ENCODE peak calls at places on chromosome 12, in six cellular contexts. L is upper lobe of right lung, R is WERI-Rb-1, W is GM06990, B is endothelial cell of umbilical vein, P is stomach. I is an unnamed sample.

GRCh38 chr12:24707379-24707778 is 241.5 kb downstream of the BCAT1 start:
- DNase-seq in L (no peak), R (no peak), W (no peak), B (no peak), P (no peak), I (no peak)

GRCh38 chr12:41967668-41968649 is 176.7 kb downstream of the GXYLT1 start:
- DNase-seq in L (no peak), R (peak; percentile 88), W (no peak), B (peak; percentile 17), P (no peak), I (no peak)

GRCh38 chr12:49867580-49868341 is 24.9 kb upstream of the BCDIN3D start:
- DNase-seq in L (peak; percentile 59), R (peak; percentile 29), W (no peak), B (no peak), P (no peak), I (no peak)

GRCh38 chr12:19382563-19382962 is 56.7 kb upstream of the AEBP2 start:
- DNase-seq in L (peak; percentile 34), R (no peak), W (no peak), B (no peak), P (peak; percentile 7), I (no peak)

GRCh38 chr12:52125499-52125900 is 46.0 kb downstream of the SMIM41 start:
- DNase-seq in L (peak; percentile 31), R (no peak), W (no peak), B (no peak), P (no peak), I (no peak)

GRCh38 chr12:71092290-71092689 is 65.5 kb downstream of the TSPAN8 start:
- DNase-seq in L (no peak), R (no peak), W (no peak), B (no peak), P (no peak), I (no peak)

GRCh38 chr12:89368386-89368785 is 16.1 kb upstream of the DUSP6 start:
- DNase-seq in L (no peak), R (no peak), W (no peak), B (no peak), P (no peak), I (no peak)

GRCh38 chr12:49808686-49809368 is 19.4 kb downstream of the NCKAP5L start:
- DNase-seq in L (no peak), R (no peak), W (no peak), B (no peak), P (no peak), I (no peak)

GRCh38 chr12:90399317-90399716 is 555.7 kb downstream of the CCER1 start:
- DNase-seq in L (no peak), R (no peak), W (no peak), B (peak; percentile 60), P (no peak), I (no peak)

GRCh38 chr12:52529846-52530245 is 9.7 kb upstream of the KRT5 start:
- DNase-seq in L (no peak), R (no peak), W (no peak), B (no peak), P (no peak), I (no peak)

GRCh38 chr12:50732591-50732990 is 31.3 kb upstream of the ATF1 start:
- DNase-seq in L (no peak), R (no peak), W (no peak), B (no peak), P (no peak), I (no peak)

GRCh38 chr12:56884421-56884820 is 49.8 kb downstream of the SDR9C7 start:
- DNase-seq in L (no peak), R (no peak), W (no peak), B (no peak), P (no peak), I (no peak)

DNA sequence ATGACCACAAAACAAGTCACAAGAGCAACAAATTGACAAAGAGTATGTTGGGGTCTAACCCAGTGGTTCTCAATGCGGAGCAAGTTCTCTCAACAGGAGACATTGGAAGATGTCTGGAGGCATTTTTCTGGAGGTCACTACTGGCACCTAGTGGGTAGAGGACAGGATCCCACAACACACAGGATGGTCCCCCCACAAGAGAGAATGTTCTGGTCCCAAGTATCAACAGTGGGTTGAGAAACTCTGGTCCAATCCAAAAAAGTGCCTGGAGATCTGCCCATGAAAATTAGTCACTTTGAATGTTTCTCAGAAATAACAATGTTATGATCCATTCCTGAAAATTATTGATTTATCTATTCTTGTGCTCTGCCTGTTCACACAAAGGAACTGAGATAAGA is 3.3 kb downstream of the SSH1 start:
- DNase-seq in L (no peak), R (no peak), W (no peak), B (no peak), P (no peak), I (no peak)
- H3K4me3 ChIP-seq in L (peak overlapping the region; percentile 5), R (no peak overlapping the region), W (peak overlapping the region; percentile 0), B (no peak overlapping the region), P (no peak overlapping the region), I (no peak overlapping the region)

DNA sequence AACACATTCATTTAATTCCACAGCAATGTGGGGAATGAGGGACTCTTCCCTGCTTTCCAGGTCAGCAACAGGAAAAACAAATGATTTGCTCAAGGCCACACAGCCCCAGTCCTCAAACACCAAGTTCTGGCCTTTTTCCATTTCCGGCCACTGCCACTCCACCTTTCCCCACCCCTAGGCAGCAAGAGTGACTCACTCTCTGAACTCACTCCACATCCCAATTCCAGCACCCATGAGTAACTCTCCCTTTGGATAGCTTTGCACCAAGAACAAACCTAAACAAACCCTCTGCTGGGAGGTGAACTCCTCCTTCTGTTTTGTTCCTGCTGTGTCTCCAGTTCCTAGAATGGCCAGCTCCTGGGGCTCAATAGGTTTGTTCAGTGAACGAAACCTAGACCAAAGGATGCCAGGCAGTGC is 30.4 kb upstream of the PLEKHG6 start:
- DNase-seq in L (peak; percentile 79), R (no peak), W (no peak), B (peak; percentile 81), P (peak; percentile 67), I (peak; percentile 45)
- H3K4me3 ChIP-seq in L (no peak overlapping the region), R (no peak overlapping the region), W (no peak overlapping the region), B (no peak overlapping the region), P (no peak overlapping the region), I (no peak overlapping the region)

GRCh38 chr12:69284131-69284530 is 44.8 kb downstream of the CPSF6 start:
- DNase-seq in L (peak; percentile 87), R (peak; percentile 56), W (no peak), B (peak; percentile 64), P (peak; percentile 70), I (no peak)
- H3K4me3 ChIP-seq in L (peak overlapping the region; percentile 34), R (peak overlapping the region; percentile 16), W (no peak overlapping the region), B (no peak overlapping the region), P (peak overlapping the region; percentile 26), I (peak overlapping the region; percentile 28)

DNA sequence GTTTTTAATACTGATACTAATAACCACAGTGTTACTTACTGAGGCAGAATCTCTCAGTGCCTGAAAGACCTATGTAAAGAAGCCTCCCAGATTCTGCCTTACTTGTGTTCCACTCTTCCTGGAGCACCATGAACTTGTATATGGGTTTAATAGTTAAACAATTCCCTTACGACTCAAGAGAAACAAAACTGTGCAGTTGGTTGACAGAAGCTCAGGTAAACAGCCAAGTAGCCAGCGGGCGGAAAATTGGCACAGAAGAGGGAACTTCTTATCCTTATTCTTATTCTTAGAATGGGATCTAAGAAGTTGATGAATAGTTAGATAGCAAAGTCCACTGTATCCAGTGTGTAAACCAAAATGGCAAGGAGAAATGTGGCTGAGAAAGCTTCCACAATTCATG is 22.7 kb upstream of the MAGOHB start:
- DNase-seq in L (no peak), R (no peak), W (no peak), B (no peak), P (peak; percentile 56), I (no peak)
- H3K4me3 ChIP-seq in L (no peak overlapping the region), R (no peak overlapping the region), W (no peak overlapping the region), B (no peak overlapping the region), P (no peak overlapping the region), I (no peak overlapping the region)

DNA sequence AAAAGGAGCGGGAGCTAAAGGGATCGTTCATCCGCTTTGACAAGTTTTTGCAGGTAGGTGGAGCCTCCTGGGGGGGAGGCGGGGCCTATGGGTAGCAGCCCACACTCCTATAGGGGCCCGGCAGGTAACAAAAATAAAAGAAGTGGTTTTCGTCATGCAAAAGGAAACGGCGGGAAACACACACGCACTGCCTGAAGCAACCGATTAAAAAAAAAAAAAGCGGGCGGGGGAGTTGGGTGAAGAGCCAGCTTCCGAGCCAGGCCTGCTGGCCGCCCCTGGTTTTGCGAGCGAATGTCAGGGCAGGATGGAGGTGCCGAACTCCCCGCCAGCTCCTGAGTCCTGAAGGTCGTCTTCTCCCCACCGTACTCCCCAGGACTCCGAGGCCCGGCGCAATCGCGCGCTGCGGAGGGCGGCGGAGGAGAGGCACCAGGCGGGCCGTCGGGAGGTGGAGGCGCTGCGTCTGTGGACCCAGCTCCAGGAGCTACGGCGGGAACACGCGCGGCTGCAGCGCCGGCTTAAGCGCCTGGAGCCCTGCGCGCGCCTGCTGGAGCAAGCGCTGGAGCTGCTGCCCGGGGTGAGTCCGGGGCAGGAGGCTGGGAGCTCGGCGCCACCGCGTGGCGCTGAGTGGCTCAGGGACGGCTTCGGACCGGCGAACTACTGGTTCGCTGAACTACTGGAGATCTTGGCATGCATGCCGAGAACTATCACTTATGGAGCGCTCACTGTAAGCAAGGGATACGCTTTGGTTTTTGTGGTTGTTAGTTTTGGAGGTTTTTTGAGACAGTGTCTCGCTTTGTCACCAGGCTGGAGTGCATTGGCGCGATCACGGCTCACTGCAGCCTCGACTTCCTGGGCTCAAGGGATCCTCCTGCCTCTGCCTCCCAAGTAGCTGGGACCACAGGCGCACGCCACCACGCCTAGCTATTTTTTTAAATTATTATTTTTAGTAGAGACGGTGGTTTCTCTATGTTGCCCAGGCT is 3.6 kb downstream of the CFAP73 start:
- DNase-seq in L (peak; percentile 88), R (peak; percentile 79), W (peak; percentile 75), B (peak; percentile 63), P (peak; percentile 75), I (no peak)
- H3K4me3 ChIP-seq in L (peak overlapping the region; percentile 41), R (peak overlapping the region; percentile 48), W (peak overlapping the region; percentile 50), B (no peak overlapping the region), P (peak overlapping the region; percentile 41), I (peak overlapping the region; percentile 57)

DNA sequence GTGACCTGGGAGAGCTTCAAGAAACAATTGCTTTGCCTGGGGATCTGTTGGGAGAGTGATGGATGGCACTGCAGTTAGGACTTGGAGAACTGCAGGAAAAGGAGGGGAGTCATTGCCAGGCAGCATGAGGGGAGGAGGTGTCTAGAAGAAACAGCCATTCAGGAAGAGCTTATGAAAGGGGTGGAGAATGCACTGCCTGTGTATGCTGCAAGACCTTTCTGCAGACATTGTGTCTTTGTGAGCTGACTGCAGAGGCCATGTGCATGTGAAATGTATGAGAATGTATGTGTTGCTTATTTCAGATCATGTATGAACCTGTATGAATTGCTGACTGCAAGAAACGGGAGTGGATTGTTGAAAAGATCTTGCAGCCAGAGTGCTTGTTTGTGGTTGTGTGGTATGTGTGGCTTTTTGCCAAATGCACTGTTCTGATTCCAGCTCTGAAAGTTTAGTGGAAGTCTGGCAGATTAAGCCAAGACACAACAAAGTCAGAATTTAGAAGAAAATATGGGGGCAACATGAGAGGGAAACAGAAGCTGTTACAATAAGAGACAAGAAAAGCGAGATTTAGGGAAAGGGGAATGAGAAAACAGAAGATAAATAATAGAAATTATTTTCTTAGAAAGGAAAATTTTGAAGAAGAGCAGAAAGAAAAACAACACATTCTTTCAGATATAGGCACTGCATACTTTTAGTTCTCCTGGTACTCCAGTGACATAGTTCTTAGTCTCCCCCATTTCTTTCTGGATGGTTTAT is 9.8 kb upstream of the RIMKLB start:
- DNase-seq in L (no peak), R (peak; percentile 55), W (no peak), B (peak; percentile 97), P (no peak), I (peak; percentile 32)
- H3K4me3 ChIP-seq in L (no peak overlapping the region), R (no peak overlapping the region), W (no peak overlapping the region), B (no peak overlapping the region), P (no peak overlapping the region), I (peak overlapping the region; percentile 29)

I was measured in ascending aorta.